ENCODE peak calls at places on chromosomes 2 and 18, in six cellular contexts. Y, K, P, X, W and B are unnamed samples.

GRCh38 chr2:142291964-142292363 is 161.1 kb upstream of the LRP1B start:
- DNase-seq in K (no peak), P (no peak), Y (no peak), W (no peak), X (no peak), B (no peak)

GRCh38 chr2:237693281-237694039 is 66.1 kb downstream of the LRRFIP1 start:
- DNase-seq in K (no peak), W (no peak), X (no peak), Y (no peak), P (no peak), B (no peak)

GRCh38 chr2:110741491-110741980 is 9.2 kb downstream of the ACOXL start:
- DNase-seq in P (no peak), Y (no peak), X (no peak), W (no peak), K (no peak), B (no peak)

GRCh38 chr2:890791-891190 is 59.9 kb upstream of the SNTG2 start:
- DNase-seq in P (peak), X (no peak), Y (no peak), K (no peak), W (no peak), B (no peak)

GRCh38 chr2:237540823-237541222 is 25.6 kb upstream of the PRLH start:
- DNase-seq in Y (no peak), K (no peak), X (no peak), W (no peak), P (no peak), B (no peak)

GRCh38 chr18:35581555-35582309 is at the start of gene GALNT1:
- DNase-seq in P (no peak), Y (no peak), X (no peak), W (no peak), K (peak), B (no peak)

GRCh38 chr18:34647251-34647650 is 62.8 kb upstream of the DTNA start:
- DNase-seq in W (no peak), K (no peak), X (no peak), Y (no peak), P (no peak), B (no peak)

GRCh38 chr2:43044093-43044614 is 182.3 kb downstream of the ZFP36L2 start:
- DNase-seq in K (no peak), X (no peak), Y (no peak), W (no peak), P (no peak), B (no peak)

GRCh38 chr18:57444301-57444759 is 9.2 kb downstream of the ONECUT2 start:
- DNase-seq in P (no peak), X (peak), W (no peak), K (no peak), Y (no peak), B (no peak)

GRCh38 chr2:205708231-205708631 is 25.9 kb downstream of the NRP2 start:
- DNase-seq in P (no peak), X (no peak), W (no peak), Y (no peak), K (no peak), B (no peak)

GRCh38 chr2:74459377-74460118 is 1.3 kb downstream of the WBP1 start:
- DNase-seq in X (no peak), P (no peak), K (no peak), W (no peak), Y (no peak), B (no peak)

GRCh38 chr2:127145255-127145899 is 38.4 kb upstream of the BIN1 start:
- DNase-seq in P (no peak), K (no peak), Y (no peak), W (no peak), X (no peak), B (peak)

GRCh38 chr18:28163201-28163778 is 13.6 kb downstream of the CDH2 start:
- DNase-seq in X (no peak), Y (no peak), W (no peak), P (no peak), K (no peak), B (no peak)